ENCODE peak calls at places on chromosomes 4 and X, in five cellular contexts. O is mammary epithelial cell, J is aorta, S is heart right ventricle, E is left ventricle myocardium inferior. V is an unnamed sample. For H3K36me3, the result is how much of the 10 kb centered on the place peaks cover.

GRCh38 chr4:46931981-46932380 is 22.9 kb upstream of the COX7B2 start:
- DNase-seq in O (peak), J (no peak), S (no peak), E (no peak), V (peak)

GRCh38 chrX:111095974-111096870 is at the start of gene PAK3:
- DNase-seq in O (peak), J (peak), S (peak), E (no peak), V (peak)

GRCh38 chr4:26330186-26330787 is 9.5 kb downstream of the RBPJ start:
- DNase-seq in O (peak), J (no peak), S (no peak), E (no peak), V (peak)

GRCh38 chr4:148171596-148171995 is 270.6 kb downstream of the NR3C2 start:
- DNase-seq in O (no peak), J (no peak), S (no peak), E (no peak), V (no peak)

GRCh38 chrX:10795721-10796120 is 175.3 kb upstream of the MID1 start:
- DNase-seq in O (no peak), J (no peak), S (no peak), E (no peak), V (no peak)

GRCh38 chr4:78024085-78024484 is 33.0 kb upstream of the FRAS1 start:
- DNase-seq in O (no peak), J (no peak), S (no peak), E (no peak), V (no peak)

GRCh38 chr4:109302366-109303140 is at the start of gene COL25A1:
- DNase-seq in O (no peak), J (peak), S (peak), E (peak), V (peak)

GRCh38 chr4:115927382-115927781 is 814.0 kb upstream of the NDST4 start:
- DNase-seq in O (no peak), J (no peak), S (no peak), E (no peak), V (no peak)

GRCh38 chr4:128454281-128455075 is 166.9 kb upstream of the PGRMC2 start:
- DNase-seq in O (peak), J (peak), S (peak), E (peak), V (peak)

GRCh38 chr4:8394125-8394524 is 46.4 kb downstream of the ACOX3 start:
- DNase-seq in O (no peak), J (no peak), S (peak), E (peak), V (no peak)

GRCh38 chr4:20878806-20879205 is 178.5 kb downstream of the PACRGL start:
- DNase-seq in O (no peak), J (no peak), S (no peak), E (no peak), V (no peak)

GRCh38 chrX:134886201-134886600 is 104.6 kb upstream of the SMIM10 start:
- DNase-seq in O (peak), J (no peak), S (no peak), E (no peak), V (no peak)

GRCh38 chr4:154781126-154781982 is at the start of gene RBM46:
- DNase-seq in O (no peak), J (no peak), S (no peak), E (no peak), V (no peak)

GRCh38 chrX:86946569-86946968 is 571.0 kb upstream of the KLHL4 start:
- DNase-seq in O (peak), J (no peak), S (no peak), E (no peak), V (peak)

DNA sequence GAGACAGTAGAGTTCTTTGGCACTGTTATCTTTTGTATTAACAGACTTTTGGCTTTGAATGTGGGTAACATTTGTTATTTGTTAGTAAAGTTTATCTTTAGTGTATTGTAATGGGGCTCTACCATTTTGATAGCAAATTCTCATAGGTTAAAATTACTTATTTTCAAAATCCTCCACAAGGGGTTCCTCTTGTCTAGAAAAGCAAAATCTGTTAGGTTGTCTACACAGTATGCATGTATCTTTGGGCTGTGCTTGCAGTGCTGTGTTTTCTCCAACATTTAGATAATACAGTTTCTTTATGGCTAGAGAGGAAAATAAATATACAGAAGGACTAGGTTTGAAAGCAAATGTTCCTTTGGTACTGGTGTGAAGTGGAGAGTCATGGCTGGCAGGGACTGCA is 40.2 kb downstream of the POLR2B start:
- DNase-seq in O (no peak), J (no peak), S (no peak), E (no peak), V (no peak)
- H3K36me3 ChIP-seq in O (under half), J (under half), S (half or more), E (half or more), V (under half)

GRCh38 chrX:69151898-69152297 is 13.4 kb downstream of the PJA1 start:
- DNase-seq in O (no peak), J (no peak), S (no peak), E (no peak), V (no peak)
- H3K36me3 ChIP-seq in O (under half), J (under half), S (under half), E (under half), V (under half)

DNA sequence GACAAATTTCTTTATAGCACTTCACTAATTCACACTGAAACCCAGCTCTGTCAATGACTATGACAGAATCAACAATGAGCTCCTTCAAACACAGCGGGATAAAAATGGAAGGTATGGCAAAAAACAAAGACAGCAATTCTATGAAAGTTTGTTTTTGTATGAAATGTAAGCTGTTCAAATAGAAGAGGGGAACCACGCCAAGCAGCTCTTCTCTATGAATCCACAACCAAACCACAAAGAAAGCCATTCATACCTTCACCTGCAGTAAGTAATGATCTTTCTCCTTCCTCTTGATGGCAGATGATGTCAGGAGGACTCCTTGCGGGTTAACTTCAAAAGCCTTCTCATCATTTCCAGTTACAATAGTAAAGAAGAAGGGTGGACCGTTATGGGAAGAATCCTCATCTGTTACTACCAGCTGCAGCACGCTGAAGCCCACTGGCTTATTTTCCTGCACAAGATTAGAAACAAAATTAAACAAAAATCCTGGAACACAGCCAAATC is 48.8 kb upstream of the MTNR1A start:
- DNase-seq in O (no peak), J (no peak), S (no peak), E (no peak), V (no peak)
- H3K36me3 ChIP-seq in O (half or more), J (under half), S (half or more), E (half or more), V (half or more)

DNA sequence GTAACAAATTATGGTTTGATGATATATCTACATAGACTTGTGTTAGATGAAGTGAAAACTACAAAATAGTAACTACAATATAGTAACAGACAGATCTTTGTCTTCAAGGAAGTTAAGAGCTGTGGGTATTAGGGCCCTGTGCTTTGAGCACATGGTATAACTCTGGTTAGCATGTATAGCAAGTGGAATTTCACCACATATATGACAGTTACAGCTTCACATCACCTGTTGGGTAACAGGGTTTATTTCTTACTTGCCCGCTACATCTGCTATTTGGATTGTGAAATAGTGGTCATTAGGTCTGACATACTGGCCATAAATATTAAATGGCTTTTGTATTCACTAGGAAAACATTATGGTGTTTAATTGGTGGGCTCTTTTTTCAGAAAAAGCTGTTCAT is 20.2 kb downstream of the OFD1 start:
- DNase-seq in O (no peak), J (no peak), S (no peak), E (no peak), V (no peak)
- H3K36me3 ChIP-seq in O (under half), J (under half), S (half or more), E (under half), V (under half)

GRCh38 chrX:25020391-25021131 is 4.8 kb upstream of the ARX start:
- DNase-seq in O (no peak), J (no peak), S (no peak), E (no peak), V (no peak)

GRCh38 chrX:25022499-25023325 is 6.9 kb upstream of the ARX start:
- DNase-seq in O (no peak), J (no peak), S (no peak), E (no peak), V (no peak)

GRCh38 chrX:25025615-25026014 is 9.8 kb upstream of the ARX start:
- DNase-seq in O (peak), J (no peak), S (no peak), E (no peak), V (no peak)

GRCh38 chrX:25021132-25021498 is 5.3 kb upstream of the ARX start:
- DNase-seq in O (no peak), J (no peak), S (no peak), E (no peak), V (no peak)

GRCh38 chrX:25023908-25024307 is 8.1 kb upstream of the ARX start:
- DNase-seq in O (no peak), J (no peak), S (no peak), E (no peak), V (no peak)
- H3K36me3 ChIP-seq in O (under half), J (under half), S (under half), E (under half), V (under half)

GRCh38 chr4:107906458-107907100 is 24.8 kb upstream of the CYP2U1 start:
- DNase-seq in O (no peak), J (no peak), S (no peak), E (no peak), V (no peak)

GRCh38 chr4:107901213-107901934 is 30.0 kb upstream of the CYP2U1 start:
- DNase-seq in O (no peak), J (no peak), S (no peak), E (no peak), V (no peak)

GRCh38 chr4:107900508-107900907 is 30.8 kb upstream of the CYP2U1 start:
- DNase-seq in O (no peak), J (no peak), S (no peak), E (no peak), V (no peak)

GRCh38 chr4:107900067-107900466 is 31.3 kb upstream of the CYP2U1 start:
- DNase-seq in O (no peak), J (no peak), S (no peak), E (no peak), V (no peak)

DNA sequence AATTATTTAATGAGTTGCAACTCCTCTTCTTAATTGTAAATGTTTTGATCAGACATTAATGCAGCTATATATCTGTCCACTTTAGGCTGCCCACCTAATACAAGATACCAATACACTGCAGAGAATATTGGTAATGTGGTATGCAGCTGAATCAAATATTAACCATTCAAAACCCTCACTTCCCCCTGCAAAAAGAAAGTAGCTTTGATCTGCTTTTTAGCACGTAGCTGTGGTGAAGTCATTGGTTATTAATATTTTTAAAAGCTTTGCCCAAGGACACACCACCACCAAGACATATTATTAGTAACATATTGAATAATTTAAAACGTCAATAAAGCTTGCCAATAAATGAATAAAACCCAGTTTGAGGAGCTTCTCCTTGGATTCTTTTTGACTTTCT is 28.6 kb upstream of the CYP2U1 start:
- DNase-seq in O (no peak), J (no peak), S (no peak), E (no peak), V (no peak)
- H3K36me3 ChIP-seq in O (under half), J (under half), S (under half), E (under half), V (under half)

DNA sequence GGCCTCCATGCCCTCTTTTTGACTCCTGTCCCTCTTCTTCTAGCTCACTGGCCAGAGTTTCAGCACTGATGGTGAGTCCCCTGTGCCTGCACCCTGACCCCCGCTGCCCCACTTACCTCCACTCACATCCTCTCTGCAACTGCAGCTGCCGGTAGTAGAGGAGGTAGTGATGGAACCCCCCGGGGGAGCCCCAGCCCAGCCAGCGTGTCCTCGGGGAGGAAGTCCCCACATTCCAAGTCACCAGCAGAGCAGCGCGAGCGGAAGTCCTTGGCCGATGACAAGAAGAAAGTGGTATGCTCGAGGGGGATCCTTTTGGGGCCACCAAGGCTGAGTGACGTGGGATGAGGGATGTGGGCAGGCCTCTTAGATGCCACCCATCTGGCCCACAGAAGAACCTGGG is 5.8 kb downstream of the ARAF start:
- DNase-seq in O (no peak), J (no peak), S (no peak), E (no peak), V (no peak)
- H3K36me3 ChIP-seq in O (under half), J (under half), S (half or more), E (half or more), V (under half)

GRCh38 chrX:47178337-47178736 is 15.3 kb upstream of the UBA1 start:
- DNase-seq in O (no peak), J (peak), S (no peak), E (no peak), V (no peak)
- H3K36me3 ChIP-seq in O (under half), J (under half), S (half or more), E (under half), V (under half)

GRCh38 chr4:168888715-168889215 is 121.3 kb downstream of the CBR4 start:
- DNase-seq in O (no peak), J (no peak), S (no peak), E (no peak), V (no peak)
- H3K36me3 ChIP-seq in O (half or more), J (under half), S (under half), E (half or more), V (under half)

V was measured in brain microvascular endothelial cell.